ENCODE peak calls at places on chromosomes 3 and 15, in four cellular contexts. One of them, this sample, is unnamed.

GRCh38 chr15:63122002-63122893 is 587 bp downstream of the LACTB start:
- DNase-seq in hepatocyte: peak; percentile 89
- DNase-seq in SK-N-SH: peak; percentile 95
- DNase-seq in PC-3: peak; percentile 65
- DNase-seq in this sample: peak; percentile 66

GRCh38 chr3:54863366-54863765 is 64.5 kb downstream of the LRTM1 start:
- DNase-seq in hepatocyte: peak; percentile 22
- DNase-seq in SK-N-SH: no peak
- DNase-seq in PC-3: no peak
- DNase-seq in this sample: no peak

GRCh38 chr3:61864886-61865285 is 303.5 kb downstream of the PTPRG start:
- DNase-seq in hepatocyte: no peak
- DNase-seq in SK-N-SH: no peak
- DNase-seq in PC-3: no peak
- DNase-seq in this sample: no peak

GRCh38 chr3:141243295-141243707 is 11.7 kb downstream of the PXYLP1 start:
- DNase-seq in hepatocyte: no peak
- DNase-seq in SK-N-SH: no peak
- DNase-seq in PC-3: no peak
- DNase-seq in this sample: no peak

GRCh38 chr15:98920091-98920880 is 87.3 kb downstream of the PGPEP1L start:
- DNase-seq in hepatocyte: no peak
- DNase-seq in SK-N-SH: no peak
- DNase-seq in PC-3: no peak
- DNase-seq in this sample: peak; percentile 13

GRCh38 chr3:117695321-117695720 is 985.7 kb downstream of the TUSC7 start:
- DNase-seq in hepatocyte: no peak
- DNase-seq in SK-N-SH: no peak
- DNase-seq in PC-3: no peak
- DNase-seq in this sample: no peak

GRCh38 chr3:128621931-128622330 is 28.7 kb downstream of the RPN1 start:
- DNase-seq in hepatocyte: no peak
- DNase-seq in SK-N-SH: no peak
- DNase-seq in PC-3: no peak
- DNase-seq in this sample: no peak

GRCh38 chr3:194095464-194095863 is 40.5 kb upstream of the HES1 start:
- DNase-seq in hepatocyte: no peak
- DNase-seq in SK-N-SH: peak; percentile 39
- DNase-seq in PC-3: peak; percentile 50
- DNase-seq in this sample: no peak

GRCh38 chr15:83973816-83974215 is 261.8 kb upstream of the GOLGA6L4 start:
- DNase-seq in hepatocyte: no peak
- DNase-seq in SK-N-SH: peak; percentile 20
- DNase-seq in PC-3: peak; percentile 30
- DNase-seq in this sample: no peak

GRCh38 chr15:55916666-55917409 is 76.6 kb downstream of the NEDD4 start:
- DNase-seq in hepatocyte: no peak
- DNase-seq in SK-N-SH: no peak
- DNase-seq in PC-3: peak; percentile 43
- DNase-seq in this sample: no peak

GRCh38 chr3:129195731-129196256 is 12.1 kb upstream of the CNBP start:
- DNase-seq in hepatocyte: peak; percentile 64
- DNase-seq in SK-N-SH: no peak
- DNase-seq in PC-3: peak; percentile 83
- DNase-seq in this sample: peak; percentile 84

GRCh38 chr3:32105291-32106131 is 909 bp upstream of the GPD1L start:
- DNase-seq in hepatocyte: no peak
- DNase-seq in SK-N-SH: no peak
- DNase-seq in PC-3: peak; percentile 91
- DNase-seq in this sample: no peak

GRCh38 chr3:15292765-15293522 is 39.4 kb downstream of the SH3BP5 start:
- DNase-seq in hepatocyte: no peak
- DNase-seq in SK-N-SH: no peak
- DNase-seq in PC-3: no peak
- DNase-seq in this sample: peak; percentile 86

GRCh38 chr15:99719096-99719541 is 14.1 kb downstream of the LYSMD4 start:
- DNase-seq in hepatocyte: no peak
- DNase-seq in SK-N-SH: no peak
- DNase-seq in PC-3: peak; percentile 47
- DNase-seq in this sample: no peak

GRCh38 chr3:106745344-106746168 is 631.7 kb upstream of the CCDC54 start:
- DNase-seq in hepatocyte: no peak
- DNase-seq in SK-N-SH: no peak
- DNase-seq in PC-3: no peak
- DNase-seq in this sample: no peak

GRCh38 chr3:155989536-155989935 is 119.1 kb downstream of the GMPS start:
- DNase-seq in hepatocyte: no peak
- DNase-seq in SK-N-SH: no peak
- DNase-seq in PC-3: peak; percentile 11
- DNase-seq in this sample: no peak

GRCh38 chr3:177144922-177145321 is 52.4 kb downstream of the TBL1XR1 start:
- DNase-seq in hepatocyte: no peak
- DNase-seq in SK-N-SH: no peak
- DNase-seq in PC-3: peak; percentile 38
- DNase-seq in this sample: no peak

GRCh38 chr3:193744048-193744821 is 151.2 kb downstream of the OPA1 start:
- DNase-seq in hepatocyte: peak; percentile 92
- DNase-seq in SK-N-SH: no peak
- DNase-seq in PC-3: peak; percentile 6
- DNase-seq in this sample: no peak

GRCh38 chr15:40310001-40310959 is 2.5 kb upstream of the PLCB2 start:
- DNase-seq in hepatocyte: peak; percentile 63
- DNase-seq in SK-N-SH: peak; percentile 89
- DNase-seq in PC-3: peak; percentile 68
- DNase-seq in this sample: peak; percentile 55

GRCh38 chr3:63955830-63956545 is 43.8 kb upstream of the SCAANT1 start:
- DNase-seq in hepatocyte: no peak
- DNase-seq in SK-N-SH: no peak
- DNase-seq in PC-3: no peak
- DNase-seq in this sample: no peak
- H3K9me2 ChIP-seq in hepatocyte: no peaks in the 10 kb centered on the region
- H3K9me2 ChIP-seq in SK-N-SH: no peaks in the 10 kb centered on the region
- H3K9me2 ChIP-seq in PC-3: no peaks in the 10 kb centered on the region
- H3K9me2 ChIP-seq in this sample: no peaks in the 10 kb centered on the region

GRCh38 chr15:29566914-29567313 is 255.4 kb downstream of the TJP1 start:
- DNase-seq in hepatocyte: no peak
- DNase-seq in SK-N-SH: no peak
- DNase-seq in PC-3: no peak
- DNase-seq in this sample: no peak

GRCh38 chr15:29567336-29567735 is 254.9 kb downstream of the TJP1 start:
- DNase-seq in hepatocyte: no peak
- DNase-seq in SK-N-SH: no peak
- DNase-seq in PC-3: no peak
- DNase-seq in this sample: no peak

GRCh38 chr15:29569533-29570092 is 252.7 kb downstream of the TJP1 start:
- DNase-seq in hepatocyte: no peak
- DNase-seq in SK-N-SH: no peak
- DNase-seq in PC-3: no peak
- DNase-seq in this sample: no peak

GRCh38 chr15:29570121-29570930 is 251.9 kb downstream of the TJP1 start:
- DNase-seq in hepatocyte: peak; percentile 44
- DNase-seq in SK-N-SH: peak; percentile 76
- DNase-seq in PC-3: no peak
- DNase-seq in this sample: no peak

GRCh38 chr15:29568840-29569532 is 253.3 kb downstream of the TJP1 start:
- DNase-seq in hepatocyte: peak; percentile 58
- DNase-seq in SK-N-SH: peak; percentile 59
- DNase-seq in PC-3: peak; percentile 70
- DNase-seq in this sample: no peak
- TF ChIP-seq CTCF in hepatocyte: peak; percentile 40
- TF ChIP-seq CTCF in SK-N-SH: peak; percentile 18
- TF ChIP-seq CTCF in PC-3: peak; percentile 67
- TF ChIP-seq CTCF in this sample: no peak

GRCh38 chr15:84981711-84982300 is at the start of gene PDE8A:
- DNase-seq in hepatocyte: peak; percentile 71
- DNase-seq in SK-N-SH: peak; percentile 78
- DNase-seq in PC-3: peak; percentile 40
- DNase-seq in this sample: no peak

GRCh38 chr15:84982301-84982920 is 755 bp downstream of the PDE8A start:
- DNase-seq in hepatocyte: peak; percentile 68
- DNase-seq in SK-N-SH: no peak
- DNase-seq in PC-3: peak; percentile 33
- DNase-seq in this sample: peak; percentile 20

GRCh38 chr15:84985158-84985557 is 3.5 kb downstream of the PDE8A start:
- DNase-seq in hepatocyte: no peak
- DNase-seq in SK-N-SH: no peak
- DNase-seq in PC-3: no peak
- DNase-seq in this sample: no peak

GRCh38 chr15:84983711-84984110 is 2.1 kb downstream of the PDE8A start:
- DNase-seq in hepatocyte: no peak
- DNase-seq in SK-N-SH: no peak
- DNase-seq in PC-3: no peak
- DNase-seq in this sample: no peak

DNA sequence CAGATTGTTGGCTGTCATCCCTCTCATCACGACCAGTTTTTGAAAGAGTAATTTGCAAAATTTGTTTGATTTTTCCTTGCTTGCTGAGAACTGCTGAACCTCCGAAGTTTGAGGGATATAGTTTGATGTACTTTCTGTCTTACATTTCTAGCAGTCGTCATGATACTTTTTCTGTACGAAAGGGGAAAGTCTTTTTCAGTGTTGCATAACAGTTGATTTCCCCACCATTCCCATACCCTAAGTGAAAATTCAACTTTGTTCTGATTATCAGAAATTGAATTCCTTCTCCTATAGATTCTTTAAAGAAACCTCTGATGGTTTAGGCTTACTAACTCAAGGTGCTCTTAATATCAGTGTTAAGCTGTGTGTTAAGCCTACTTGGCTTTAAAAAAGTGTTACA is 1.6 kb downstream of the PDE8A start:
- DNase-seq in hepatocyte: no peak
- DNase-seq in SK-N-SH: no peak
- DNase-seq in PC-3: no peak
- DNase-seq in this sample: no peak
- H3K4me2 ChIP-seq in hepatocyte: peak overlapping the region; percentile 82
- H3K4me2 ChIP-seq in SK-N-SH: peak overlapping the region; percentile 82
- H3K4me2 ChIP-seq in PC-3: peak overlapping the region; percentile 81
- H3K4me2 ChIP-seq in this sample: peak overlapping the region; percentile 96

GRCh38 chr3:41162541-41162940 is 36.8 kb upstream of the CTNNB1 start:
- DNase-seq in hepatocyte: no peak
- DNase-seq in SK-N-SH: no peak
- DNase-seq in PC-3: no peak
- DNase-seq in this sample: no peak
- H3K9me2 ChIP-seq in hepatocyte: no peaks in the 10 kb centered on the region
- H3K9me2 ChIP-seq in SK-N-SH: no peaks in the 10 kb centered on the region
- H3K9me2 ChIP-seq in PC-3: no peaks in the 10 kb centered on the region
- H3K9me2 ChIP-seq in this sample: no peaks in the 10 kb centered on the region

GRCh38 chr15:79208179-79208578 is 74.3 kb upstream of the ANKRD34C start:
- DNase-seq in hepatocyte: no peak
- DNase-seq in SK-N-SH: no peak
- DNase-seq in PC-3: peak; percentile 9
- DNase-seq in this sample: no peak
- TF ChIP-seq CTCF in hepatocyte: peak; percentile 3
- TF ChIP-seq CTCF in SK-N-SH: no peak
- TF ChIP-seq CTCF in PC-3: peak; percentile 42
- TF ChIP-seq CTCF in this sample: no peak

DNA sequence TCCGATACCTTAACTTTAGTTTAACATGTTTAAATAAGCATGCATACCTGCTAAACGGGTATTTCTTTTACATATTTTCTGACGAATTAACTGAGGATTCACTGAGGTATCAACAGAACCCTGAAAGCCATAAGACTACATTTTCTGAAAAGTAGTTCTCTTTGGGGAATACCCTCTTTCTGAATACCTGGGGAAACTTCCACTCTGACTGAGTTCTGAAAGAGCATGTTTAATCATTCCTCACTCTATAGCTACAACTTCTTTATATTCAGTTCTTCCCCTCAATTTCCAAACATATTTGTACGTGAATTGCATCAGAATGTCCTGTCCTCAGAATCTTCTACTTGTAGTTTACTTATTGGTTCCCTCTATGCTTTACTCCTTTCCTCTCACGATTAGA is 403.0 kb downstream of the ROBO1 start:
- DNase-seq in hepatocyte: no peak
- DNase-seq in SK-N-SH: no peak
- DNase-seq in PC-3: no peak
- DNase-seq in this sample: no peak
- H3K4me2 ChIP-seq in hepatocyte: no peak overlapping the region
- H3K4me2 ChIP-seq in SK-N-SH: no peak overlapping the region
- H3K4me2 ChIP-seq in PC-3: no peak overlapping the region
- H3K4me2 ChIP-seq in this sample: no peak overlapping the region

DNA sequence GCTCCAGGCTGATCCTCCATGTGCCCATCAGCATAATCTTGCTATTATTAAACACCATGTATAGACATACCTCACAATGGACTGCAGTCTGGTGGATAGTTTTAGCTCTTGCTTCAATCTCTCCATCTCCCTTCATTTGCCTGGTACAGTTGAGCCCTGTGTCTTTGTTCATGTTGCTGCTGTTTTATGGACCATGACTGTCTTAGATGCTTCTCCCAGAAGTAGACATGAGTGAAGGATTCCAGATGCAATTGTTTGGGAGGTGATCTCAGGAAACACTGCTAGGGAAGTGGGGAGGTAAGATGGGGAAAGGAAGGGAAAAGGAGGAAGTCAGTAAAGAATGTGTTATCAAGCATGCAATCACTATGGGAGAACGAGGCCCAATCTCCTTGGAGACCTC is 36.3 kb upstream of the CTNNB1 start:
- DNase-seq in hepatocyte: no peak
- DNase-seq in SK-N-SH: no peak
- DNase-seq in PC-3: no peak
- DNase-seq in this sample: no peak
- H3K9me2 ChIP-seq in hepatocyte: no peaks in the 10 kb centered on the region
- H3K9me2 ChIP-seq in SK-N-SH: no peaks in the 10 kb centered on the region
- H3K9me2 ChIP-seq in PC-3: no peaks in the 10 kb centered on the region
- H3K9me2 ChIP-seq in this sample: no peaks in the 10 kb centered on the region

GRCh38 chr3:115921711-115922110 is 298.4 kb downstream of the GAP43 start:
- DNase-seq in hepatocyte: no peak
- DNase-seq in SK-N-SH: no peak
- DNase-seq in PC-3: no peak
- DNase-seq in this sample: no peak

GRCh38 chr3:115927210-115927609 is 303.9 kb downstream of the GAP43 start:
- DNase-seq in hepatocyte: no peak
- DNase-seq in SK-N-SH: no peak
- DNase-seq in PC-3: no peak
- DNase-seq in this sample: no peak

GRCh38 chr3:115918900-115919299 is 295.6 kb downstream of the GAP43 start:
- DNase-seq in hepatocyte: no peak
- DNase-seq in SK-N-SH: no peak
- DNase-seq in PC-3: no peak
- DNase-seq in this sample: no peak

GRCh38 chr3:115916866-115917265 is 293.6 kb downstream of the GAP43 start:
- DNase-seq in hepatocyte: no peak
- DNase-seq in SK-N-SH: no peak
- DNase-seq in PC-3: no peak
- DNase-seq in this sample: no peak

GRCh38 chr3:115922681-115923347 is 299.5 kb downstream of the GAP43 start:
- DNase-seq in hepatocyte: peak; percentile 22
- DNase-seq in SK-N-SH: no peak
- DNase-seq in PC-3: peak; percentile 53
- DNase-seq in this sample: peak; percentile 22
- TF ChIP-seq CTCF in hepatocyte: peak; percentile 41
- TF ChIP-seq CTCF in SK-N-SH: peak; percentile 47
- TF ChIP-seq CTCF in PC-3: peak; percentile 71
- TF ChIP-seq CTCF in this sample: peak; percentile 54

GRCh38 chr3:123657578-123657977 is 72.7 kb upstream of the HACD2 start:
- DNase-seq in hepatocyte: peak; percentile 42
- DNase-seq in SK-N-SH: no peak
- DNase-seq in PC-3: no peak
- DNase-seq in this sample: no peak
- H3K4me2 ChIP-seq in hepatocyte: no peak overlapping the region
- H3K4me2 ChIP-seq in SK-N-SH: no peak overlapping the region
- H3K4me2 ChIP-seq in PC-3: no peak overlapping the region
- H3K4me2 ChIP-seq in this sample: no peak overlapping the region

This sample was measured in PC-9.